ENCODE peak calls at places on chromosomes 4 and X, in eight cellular contexts. L is tibial artery; O is GM13977; H is body of pancreas; A is CD8-positive, alpha-beta T cell; B is GM23338; P is CD4-positive, alpha-beta T cell; W is choroid plexus epithelial cell. I is an unnamed sample.

GRCh38 chr4:113810906-113811305 is 49.4 kb upstream of the CAMK2D start:
- DNase-seq in B (no peak), W (peak), P (no peak), A (no peak), O (no peak), L (no peak), H (no peak), I (no peak)

GRCh38 chrX:38975368-38975767 is 174.1 kb downstream of the MID1IP1 start:
- DNase-seq in W (peak), L (no peak), A (no peak), O (no peak), B (no peak), H (no peak), P (no peak), I (no peak)

GRCh38 chr4:153758688-153759406 is 977 bp downstream of the RNF175 start:
- DNase-seq in W (no peak), L (no peak), H (no peak), P (no peak), B (peak), O (no peak), A (no peak), I (no peak)

GRCh38 chr4:38449506-38450174 is 214.4 kb upstream of the KLF3 start:
- DNase-seq in L (no peak), O (no peak), H (peak), W (peak), B (peak), A (no peak), P (no peak), I (no peak)

GRCh38 chr4:172892300-172892699 is 276.3 kb upstream of the GALNT7 start:
- DNase-seq in A (no peak), L (no peak), H (no peak), W (peak), O (no peak), P (no peak), B (peak), I (peak)

GRCh38 chr4:155705664-155706063 is 39.0 kb downstream of the GUCY1A1 start:
- DNase-seq in B (peak), L (no peak), A (no peak), O (no peak), W (peak), H (no peak), P (no peak), I (no peak)

GRCh38 chrX:19350831-19351447 is 7.2 kb downstream of the PDHA1 start:
- DNase-seq in W (no peak), O (peak), A (no peak), B (no peak), L (no peak), H (no peak), P (no peak), I (no peak)

GRCh38 chr4:53863163-53863562 is 201.2 kb downstream of the CHIC2 start:
- DNase-seq in W (peak), A (no peak), O (no peak), P (no peak), B (no peak), L (no peak), H (no peak), I (no peak)

GRCh38 chr4:74473155-74473811 is 28.3 kb downstream of the AREG start:
- DNase-seq in B (peak), O (no peak), H (no peak), A (no peak), W (peak), L (peak), P (no peak), I (no peak)

GRCh38 chr4:48665555-48666186 is 114.4 kb downstream of the FRYL start:
- DNase-seq in L (no peak), A (no peak), B (no peak), P (no peak), H (no peak), O (no peak), W (no peak), I (no peak)

DNA sequence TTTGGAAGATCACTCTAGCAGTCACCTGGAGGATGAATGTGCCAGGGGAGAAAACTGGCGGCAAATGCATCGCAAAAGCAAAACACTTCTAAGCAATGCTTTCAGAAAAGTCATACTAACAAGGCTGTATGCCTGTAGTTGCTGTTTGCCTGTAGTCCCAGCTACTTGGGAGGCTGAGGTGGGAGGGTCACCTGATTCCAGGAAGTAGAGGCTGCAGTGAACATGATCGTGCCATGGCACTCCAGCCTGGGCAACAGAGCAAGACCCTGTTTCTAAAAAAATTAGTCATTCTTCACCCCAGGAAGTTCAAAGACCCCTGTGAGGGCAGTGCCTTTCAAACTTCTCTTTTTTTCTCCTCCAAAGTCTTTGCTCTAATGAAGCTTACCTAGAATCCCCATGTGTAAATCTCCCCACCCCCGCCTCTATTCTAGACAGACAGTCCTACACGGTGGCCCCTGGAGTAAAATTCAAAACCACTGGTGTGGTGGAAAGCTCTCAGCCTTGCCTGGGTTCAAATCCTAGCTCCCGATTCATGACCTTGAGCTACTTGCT is 5.5 kb downstream of the SOWAHD start:
- DNase-seq in B (no peak), O (no peak), P (no peak), H (no peak), A (no peak), L (no peak), W (no peak), I (no peak)
- TF ChIP-seq CTCF in B (no peak), O (no peak), P (no peak), H (no peak), A (no peak), L (no peak), W (no peak), I (no peak)

GRCh38 chr4:102772738-102773340 is 12.1 kb upstream of the MANBA start:
- DNase-seq in H (no peak), B (no peak), O (no peak), P (no peak), A (no peak), L (no peak), W (no peak), I (no peak)

GRCh38 chr4:102778720-102779119 is 18.0 kb upstream of the MANBA start:
- DNase-seq in H (peak), P (no peak), B (no peak), O (no peak), L (no peak), A (no peak), W (no peak), I (no peak)

GRCh38 chr4:102779204-102779603 is 18.4 kb upstream of the MANBA start:
- DNase-seq in A (no peak), L (no peak), O (no peak), P (no peak), B (no peak), W (no peak), H (no peak), I (no peak)

GRCh38 chr4:102774254-102774653 is 13.5 kb upstream of the MANBA start:
- DNase-seq in B (no peak), A (no peak), L (no peak), H (no peak), O (no peak), P (no peak), W (no peak), I (no peak)
- TF ChIP-seq CTCF in B (no peak), A (no peak), L (no peak), H (no peak), O (no peak), P (no peak), W (no peak), I (no peak)

DNA sequence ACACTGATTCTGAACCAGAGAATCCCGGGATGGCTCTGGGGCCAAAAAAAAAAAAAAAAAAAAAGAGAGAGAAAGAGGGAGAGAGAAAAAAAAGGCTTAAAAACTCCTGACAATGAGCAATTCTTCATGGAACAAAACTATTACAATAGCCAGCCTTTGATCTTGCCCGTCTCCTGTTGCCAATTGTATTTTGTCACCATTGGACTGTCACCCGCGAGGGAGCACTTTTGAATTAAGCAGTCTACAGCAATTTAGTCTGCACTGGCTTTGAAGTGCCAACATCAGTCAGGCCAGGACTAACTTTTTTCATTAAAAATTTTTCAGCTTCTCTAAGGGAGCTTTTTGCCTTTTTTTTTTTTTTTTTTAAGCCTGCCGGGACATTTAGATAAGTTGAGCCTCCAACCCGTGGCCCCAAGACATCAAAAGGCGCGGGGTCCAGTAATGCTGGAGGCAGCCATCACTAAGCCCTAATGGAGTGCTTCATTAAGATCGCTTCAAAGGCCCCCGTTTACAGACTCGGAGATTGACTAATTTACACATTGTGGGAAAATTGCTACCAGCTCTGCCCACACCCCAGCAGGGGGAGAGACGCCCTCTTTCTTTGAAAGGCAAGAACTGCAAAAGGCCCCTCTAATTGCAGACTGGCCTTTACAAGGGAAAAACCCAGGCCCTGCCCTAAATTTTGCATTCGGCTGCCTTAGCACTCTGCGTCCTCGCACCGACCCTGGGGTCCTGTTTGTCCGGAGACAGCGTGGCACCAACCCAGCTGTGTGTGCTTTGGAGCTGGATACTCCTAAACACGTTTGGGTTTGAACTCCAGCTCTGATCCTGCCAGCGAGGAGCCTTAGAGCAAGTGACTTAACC is 98.1 kb upstream of the MSX1 start:
- DNase-seq in B (peak), P (no peak), H (no peak), W (peak), O (peak), A (no peak), L (no peak), I (peak)
- TF ChIP-seq CTCF in B (peak), P (no peak), H (no peak), W (peak), O (peak), A (no peak), L (no peak), I (peak)

GRCh38 chrX:118632862-118633261 is 94.5 kb upstream of the IL13RA1 start:
- DNase-seq in P (no peak), W (no peak), A (no peak), H (no peak), L (no peak), O (peak), B (no peak), I (no peak)

GRCh38 chrX:118633530-118633929 is 93.9 kb upstream of the IL13RA1 start:
- DNase-seq in B (no peak), O (no peak), A (no peak), L (no peak), H (no peak), P (no peak), W (no peak), I (no peak)

GRCh38 chrX:118634336-118634735 is 93.1 kb upstream of the IL13RA1 start:
- DNase-seq in A (no peak), O (no peak), W (no peak), B (no peak), P (no peak), H (no peak), L (no peak), I (no peak)

GRCh38 chrX:118637997-118638396 is 89.4 kb upstream of the IL13RA1 start:
- DNase-seq in W (peak), O (no peak), B (peak), P (no peak), L (no peak), A (no peak), H (no peak), I (no peak)
- TF ChIP-seq CTCF in W (peak), O (no peak), B (peak), P (no peak), L (no peak), A (no peak), H (peak), I (no peak)